ENCODE peak calls at places on chromosome 1, in six cellular contexts. U is A549, A is GM20000, L is K562, R is astrocyte, D is left lung. H is an unnamed sample.

GRCh38 chr1:81670997-81671396 is 129.7 kb upstream of the ADGRL2 start:
- DNase-seq in U (no peak), A (no peak), L (no peak), R (no peak), D (no peak), H (no peak)

GRCh38 chr1:221435510-221435909 is 306.4 kb downstream of the DUSP10 start:
- DNase-seq in U (peak; percentile 36), A (peak; percentile 52), L (peak; percentile 32), R (peak; percentile 51), D (no peak), H (no peak)

GRCh38 chr1:3898994-3899775 is 887 bp downstream of the C1orf174 start:
- DNase-seq in U (peak; percentile 43), A (no peak), L (no peak), R (no peak), D (no peak), H (no peak)

GRCh38 chr1:182917386-182917785 is 35.6 kb downstream of the SHCBP1L start:
- DNase-seq in U (no peak), A (no peak), L (no peak), R (peak; percentile 15), D (no peak), H (no peak)

GRCh38 chr1:26094677-26095383 is 16.8 kb upstream of the PDIK1L start:
- DNase-seq in U (no peak), A (no peak), L (peak; percentile 68), R (no peak), D (no peak), H (no peak)

GRCh38 chr1:222288056-222288455 is 259.8 kb downstream of the HHIPL2 start:
- DNase-seq in U (no peak), A (no peak), L (no peak), R (no peak), D (no peak), H (no peak)

GRCh38 chr1:246503341-246503740 is 3.7 kb downstream of the SMYD3 start:
- DNase-seq in U (no peak), A (no peak), L (no peak), R (peak; percentile 41), D (no peak), H (no peak)

GRCh38 chr1:25519624-25520023 is 23.8 kb upstream of the LDLRAP1 start:
- DNase-seq in U (no peak), A (no peak), L (no peak), R (peak; percentile 79), D (peak; percentile 7), H (no peak)

GRCh38 chr1:94006604-94007003 is 97.4 kb upstream of the GCLM start:
- DNase-seq in U (no peak), A (no peak), L (no peak), R (no peak), D (no peak), H (no peak)

GRCh38 chr1:172935062-172935592 is 115.6 kb downstream of the TNFSF18 start:
- DNase-seq in U (no peak), A (no peak), L (no peak), R (no peak), D (no peak), H (no peak)

GRCh38 chr1:18535391-18536210 is 54.9 kb downstream of the KLHDC7A start:
- DNase-seq in U (no peak), A (no peak), L (no peak), R (no peak), D (no peak), H (no peak)

GRCh38 chr1:151436985-151437384 is 22.3 kb downstream of the POGZ start:
- DNase-seq in U (no peak), A (no peak), L (no peak), R (no peak), D (no peak), H (no peak)

GRCh38 chr1:204075116-204075636 is 2.3 kb downstream of the SOX13 start:
- DNase-seq in U (no peak), A (no peak), L (no peak), R (no peak), D (no peak), H (no peak)

GRCh38 chr1:85580046-85580411 is 532 bp upstream of the CCN1 start:
- DNase-seq in U (peak; percentile 34), A (peak; percentile 46), L (no peak), R (peak; percentile 84), D (no peak), H (no peak)

GRCh38 chr1:85579619-85580018 is 942 bp upstream of the CCN1 start:
- DNase-seq in U (peak; percentile 23), A (peak; percentile 30), L (no peak), R (peak; percentile 78), D (no peak), H (no peak)

GRCh38 chr1:85581802-85582686 is 1.5 kb downstream of the CCN1 start:
- DNase-seq in U (no peak), A (no peak), L (no peak), R (peak; percentile 70), D (peak; percentile 65), H (no peak)

GRCh38 chr1:85582687-85583354 is 2.3 kb downstream of the CCN1 start:
- DNase-seq in U (no peak), A (no peak), L (no peak), R (no peak), D (no peak), H (no peak)

DNA sequence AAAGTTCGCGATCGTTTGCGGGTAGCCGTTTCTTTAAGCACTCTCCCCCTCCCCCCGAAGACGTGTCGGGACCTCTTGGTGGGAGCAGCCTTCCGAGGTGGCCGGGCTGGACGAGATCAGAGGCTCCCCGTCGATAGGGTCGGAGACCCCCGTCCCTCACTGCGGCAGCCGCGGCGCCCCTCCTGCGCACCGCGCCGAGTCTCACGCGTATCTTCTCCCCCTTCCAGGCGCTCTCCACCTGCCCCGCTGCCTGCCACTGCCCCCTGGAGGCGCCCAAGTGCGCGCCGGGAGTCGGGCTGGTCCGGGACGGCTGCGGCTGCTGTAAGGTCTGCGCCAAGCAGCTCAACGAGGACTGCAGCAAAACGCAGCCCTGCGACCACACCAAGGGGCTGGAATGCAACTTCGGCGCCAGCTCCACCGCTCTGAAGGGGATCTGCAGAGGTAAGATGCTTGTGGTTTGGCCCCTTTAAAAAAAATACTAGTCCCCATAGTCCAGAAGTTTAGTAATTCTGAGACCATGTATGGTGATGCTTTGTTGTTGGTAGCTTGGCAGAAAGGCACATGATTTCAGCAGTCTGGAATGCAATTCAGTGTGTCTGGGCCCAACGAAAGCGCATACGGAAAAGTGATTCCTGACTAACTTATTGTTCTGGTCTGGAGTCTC is 709 bp downstream of the CCN1 start:
- DNase-seq in U (peak; percentile 35), A (peak; percentile 75), L (peak; percentile 86), R (peak; percentile 86), D (peak; percentile 67), H (no peak)
- TF ChIP-seq CTCF in U (peak; percentile 57), A (peak; percentile 68), L (peak; percentile 82), R (peak; percentile 23), D (peak; percentile 49), H (no peak)

DNA sequence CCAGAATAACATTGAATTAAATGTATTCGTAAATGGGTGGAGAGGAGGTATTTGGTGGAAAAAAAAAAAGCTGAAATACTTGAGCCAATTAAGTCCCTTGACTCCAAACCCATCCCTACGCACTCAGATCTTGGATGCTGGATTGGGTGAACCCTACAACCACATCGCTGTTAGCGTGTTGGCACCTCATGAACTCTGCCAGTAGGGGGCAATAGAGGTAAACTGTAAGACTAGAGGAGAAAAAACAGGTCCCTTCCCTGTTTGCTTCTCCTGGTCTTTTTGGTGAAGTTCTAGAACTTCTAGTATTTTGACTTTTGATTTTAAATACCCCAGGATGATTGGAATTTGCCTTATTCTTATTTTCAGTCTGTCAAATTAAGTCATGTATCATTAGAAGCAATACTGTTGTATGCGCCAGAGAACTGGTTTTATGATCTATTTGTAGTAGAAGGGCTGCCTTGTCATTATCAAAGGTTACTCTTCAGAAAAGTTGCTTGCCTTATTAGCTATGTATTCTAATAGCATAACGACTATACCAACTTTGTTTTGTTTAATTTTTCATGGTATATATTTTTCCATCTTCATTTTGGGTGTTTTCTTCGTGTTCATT is 1.9 kb upstream of the OR13G1 start:
- DNase-seq in U (peak; percentile 2), A (peak; percentile 29), L (peak; percentile 53), R (no peak), D (no peak), H (no peak)
- TF ChIP-seq CTCF in U (peak; percentile 20), A (peak; percentile 59), L (peak; percentile 71), R (peak; percentile 69), D (peak; percentile 61), H (peak; percentile 68)

GRCh38 chr1:191993549-191993948 is 164.7 kb upstream of the RGS18 start:
- DNase-seq in U (no peak), A (no peak), L (no peak), R (peak; percentile 1), D (no peak), H (no peak)
- TF ChIP-seq CTCF in U (peak; percentile 24), A (no peak), L (peak; percentile 40), R (peak; percentile 24), D (no peak), H (no peak)

GRCh38 chr1:178501705-178502329 is 5.1 kb upstream of the CLEC20A start:
- DNase-seq in U (peak; percentile 80), A (peak; percentile 88), L (peak; percentile 83), R (peak; percentile 22), D (peak; percentile 80), H (peak; percentile 45)

GRCh38 chr1:178498896-178499675 is 2.3 kb upstream of the CLEC20A start:
- DNase-seq in U (no peak), A (no peak), L (no peak), R (no peak), D (no peak), H (no peak)

GRCh38 chr1:178500936-178501554 is 4.3 kb upstream of the CLEC20A start:
- DNase-seq in U (no peak), A (no peak), L (no peak), R (no peak), D (no peak), H (no peak)

GRCh38 chr1:178502330-178502714 is 5.6 kb upstream of the CLEC20A start:
- DNase-seq in U (no peak), A (no peak), L (no peak), R (no peak), D (no peak), H (no peak)

GRCh38 chr1:178500091-178500770 is 3.5 kb upstream of the CLEC20A start:
- DNase-seq in U (peak; percentile 29), A (no peak), L (no peak), R (no peak), D (no peak), H (no peak)
- TF ChIP-seq CTCF in U (no peak), A (no peak), L (no peak), R (peak; percentile 18), D (no peak), H (no peak)

H was measured in natural killer cell.